ENCODE peak calls at places on chromosomes 1 and 21, in five cellular contexts. P is breast epithelium, U is GM12878, E is HCT116, B is Panc1. C is an unnamed sample.

GRCh38 chr1:175481126-175482071 is 262.0 kb downstream of the TNR start:
- DNase-seq in E (no peak), P (no peak), U (no peak), B (peak; percentile 18), C (no peak)

GRCh38 chr21:46083271-46084040 is 14.5 kb upstream of the COL6A2 start:
- DNase-seq in U (no peak), E (no peak), P (no peak), B (no peak), C (no peak)

GRCh38 chr1:54234284-54234683 is 34.3 kb downstream of the MRPL37 start:
- DNase-seq in U (no peak), E (no peak), B (no peak), P (no peak), C (no peak)

GRCh38 chr21:38439957-38440356 is 58.3 kb downstream of the ERG start:
- DNase-seq in E (no peak), U (no peak), B (no peak), P (no peak), C (no peak)

GRCh38 chr1:51564124-51564523 is 45.1 kb upstream of the EPS15 start:
- DNase-seq in P (no peak), U (no peak), B (no peak), E (no peak), C (no peak)

GRCh38 chr1:109935451-109935900 is 24.8 kb downstream of the CSF1 start:
- DNase-seq in B (no peak), P (no peak), U (no peak), E (no peak), C (no peak)

GRCh38 chr1:60152886-60153285 is 79.3 kb upstream of the C1orf87 start:
- DNase-seq in U (no peak), B (no peak), P (no peak), E (no peak), C (no peak)

GRCh38 chr1:94863919-94864318 is 43.8 kb downstream of the SLC44A3 start:
- DNase-seq in P (no peak), E (peak; percentile 78), B (peak; percentile 38), U (no peak), C (no peak)

GRCh38 chr1:153333902-153334301 is 14.7 kb downstream of the PGLYRP4 start:
- DNase-seq in U (no peak), E (no peak), P (no peak), B (no peak), C (no peak)

GRCh38 chr1:55542901-55543504 is 327.8 kb upstream of the USP24 start:
- DNase-seq in U (no peak), P (no peak), E (no peak), B (no peak), C (no peak)

GRCh38 chr21:43935711-43936110 is 70.7 kb downstream of the AGPAT3 start:
- DNase-seq in P (no peak), B (no peak), U (no peak), E (no peak), C (no peak)

GRCh38 chr1:68188644-68189340 is 43.5 kb downstream of the WLS start:
- DNase-seq in E (no peak), U (no peak), P (no peak), B (no peak), C (no peak)

GRCh38 chr1:41490911-41491310 is 6.4 kb upstream of the EDN2 start:
- DNase-seq in B (no peak), P (no peak), E (no peak), U (no peak), C (no peak)

GRCh38 chr1:202958544-202959275 is 598 bp upstream of the ADIPOR1 start:
- DNase-seq in P (no peak), B (no peak), E (no peak), U (no peak), C (no peak)

GRCh38 chr1:181033799-181034391 is at the start of gene MR1:
- DNase-seq in U (peak; percentile 92), P (no peak), B (peak; percentile 76), E (peak; percentile 81), C (peak; percentile 72)

GRCh38 chr1:234538930-234539649 is 60.1 kb upstream of the TARBP1 start:
- DNase-seq in B (no peak), E (no peak), U (no peak), P (no peak), C (no peak)
- H3K27ac ChIP-seq in B (no peak overlapping the region), E (no peak overlapping the region), U (no peak overlapping the region), P (peak overlapping the region; percentile 98), C (no peak overlapping the region)

DNA sequence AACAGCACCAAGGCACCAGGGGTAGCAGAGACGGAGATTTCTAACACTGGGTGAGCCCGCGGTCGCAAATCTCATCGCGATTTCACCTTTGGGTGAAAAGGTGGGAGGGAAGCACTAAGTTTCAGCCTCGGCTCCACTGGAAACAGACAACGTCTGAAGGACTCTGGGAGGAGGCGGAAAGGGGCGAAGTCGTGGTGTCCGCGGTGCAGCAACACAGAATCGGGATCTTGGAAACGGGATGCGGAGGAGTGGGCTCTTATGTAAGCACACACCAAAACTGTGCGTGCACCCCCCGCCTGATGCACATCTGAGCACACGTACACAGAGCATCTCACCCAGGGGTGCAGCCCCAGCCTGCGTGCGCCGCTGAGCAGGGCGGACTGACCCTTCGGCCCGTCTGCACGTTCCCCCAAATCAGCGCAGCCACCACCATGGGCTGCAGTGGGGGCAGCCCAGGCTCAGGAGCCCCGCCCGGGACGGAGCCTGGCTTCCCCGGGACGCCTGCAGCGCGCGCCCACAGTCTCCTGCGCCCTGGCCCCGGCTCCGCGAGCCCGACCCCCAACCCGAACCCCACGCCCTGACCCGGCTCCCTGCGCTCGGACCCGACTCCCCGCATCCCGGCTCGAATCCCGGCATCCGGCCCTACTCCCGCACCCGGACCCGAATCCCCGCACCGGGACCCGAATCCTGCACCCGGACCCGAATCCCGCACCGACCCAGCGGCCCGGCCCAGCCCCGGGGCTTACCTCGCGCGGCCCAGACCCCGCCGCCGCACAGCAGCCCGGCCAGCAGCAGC is 670 bp downstream of the CLSTN1 start:
- DNase-seq in P (no peak), E (no peak), U (no peak), B (no peak), C (no peak)
- TF ChIP-seq POLR2AphosphoS5 in P (no peak), E (no peak), U (no peak), B (no peak), C (no peak)

DNA sequence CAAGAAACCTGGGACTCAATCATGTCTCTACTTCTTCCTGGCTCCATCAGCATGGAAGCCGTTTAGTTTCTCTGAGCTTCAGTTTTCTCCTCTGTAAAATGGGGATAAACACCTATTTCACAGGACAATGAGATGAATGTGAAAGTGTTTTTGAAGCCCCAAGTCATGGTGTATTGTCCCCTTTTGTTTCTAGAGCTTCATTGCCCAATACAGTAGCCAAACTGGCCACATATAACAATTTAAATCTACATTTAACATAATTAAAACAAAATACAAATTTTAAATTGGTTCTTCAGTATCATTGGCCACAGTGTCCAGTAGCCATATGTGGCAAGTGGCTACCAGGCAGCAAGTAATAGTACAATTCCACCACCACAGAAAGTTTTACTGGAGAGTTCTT is 2.3 kb upstream of the EFCAB14 start:
- DNase-seq in U (no peak), P (no peak), E (no peak), B (no peak), C (no peak)
- H3K27ac ChIP-seq in U (no peak overlapping the region), P (no peak overlapping the region), E (no peak overlapping the region), B (peak overlapping the region; percentile 7), C (no peak overlapping the region)

GRCh38 chr1:157700711-157701110 is at the start of gene FCRL3:
- DNase-seq in B (no peak), U (no peak), E (no peak), P (no peak), C (no peak)
- TF ChIP-seq POLR2AphosphoS5 in B (no peak), U (no peak), E (no peak), P (no peak), C (no peak)

DNA sequence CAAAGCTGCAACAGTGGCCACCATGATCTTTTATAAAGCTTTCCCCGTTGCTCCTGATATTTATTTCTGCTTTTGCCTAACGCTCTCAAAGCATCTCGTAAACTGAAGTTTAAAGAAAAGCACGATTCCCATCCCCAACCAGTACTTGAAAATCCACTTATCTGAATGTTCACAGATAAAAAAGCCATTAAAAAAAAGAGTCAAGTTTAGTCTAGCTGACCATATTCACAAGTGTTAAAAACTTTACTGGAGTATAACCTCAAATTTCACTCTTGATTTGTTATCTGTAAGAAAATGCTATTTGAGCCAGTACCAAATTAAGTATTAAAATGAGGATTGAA is 34.6 kb upstream of the SLC45A3 start:
- DNase-seq in U (no peak), P (no peak), B (no peak), E (no peak), C (no peak)
- H3K27ac ChIP-seq in U (no peak overlapping the region), P (no peak overlapping the region), B (no peak overlapping the region), E (no peak overlapping the region), C (peak overlapping the region; percentile 73)

DNA sequence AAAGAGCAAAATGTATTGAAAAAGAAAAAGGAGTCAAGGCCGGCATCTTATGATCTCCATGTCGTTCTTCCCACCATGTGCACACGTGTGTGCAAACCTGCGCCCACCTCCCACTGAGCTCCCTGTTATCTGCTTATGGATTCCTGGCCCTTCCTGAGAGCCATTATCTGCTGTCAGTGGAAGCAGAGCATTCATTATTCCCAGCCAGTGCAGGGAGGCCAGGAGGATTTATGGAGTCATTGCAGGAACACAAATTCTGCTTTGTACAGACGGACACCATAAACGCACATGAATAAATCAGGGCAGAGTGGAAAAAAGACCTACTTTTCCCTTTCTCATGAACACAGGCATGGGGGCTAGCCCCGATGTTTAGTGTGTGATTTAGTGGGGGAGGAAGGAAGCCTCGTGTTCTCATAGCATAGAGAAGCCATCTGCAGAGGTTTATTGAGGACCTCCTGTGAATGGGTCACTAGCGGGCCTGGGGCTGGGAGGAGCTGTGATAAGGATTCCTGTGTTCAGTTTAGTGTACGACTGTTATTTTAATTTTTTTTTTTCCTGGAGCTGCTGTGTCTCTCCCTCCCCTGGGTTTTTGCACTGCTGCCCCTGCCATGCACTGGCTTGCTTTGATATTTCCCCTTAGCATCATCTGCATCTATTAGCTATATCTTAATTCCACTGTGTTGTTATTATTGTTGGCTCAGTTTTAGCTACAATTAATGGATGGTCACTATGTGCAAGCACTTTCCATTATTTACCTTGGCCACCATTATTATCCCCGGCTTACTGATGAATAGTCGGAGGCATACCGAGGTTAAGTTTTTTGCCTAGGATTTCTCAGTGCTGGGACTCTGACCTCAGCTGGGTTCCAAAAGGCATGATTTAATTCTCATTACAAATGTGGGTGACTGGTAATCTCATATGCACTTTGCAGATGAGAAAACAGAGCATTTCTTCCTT is 32.9 kb downstream of the HUNK start:
- DNase-seq in P (no peak), U (no peak), B (no peak), E (no peak), C (no peak)
- TF ChIP-seq POLR2AphosphoS5 in P (no peak), U (no peak), B (no peak), E (no peak), C (no peak)

DNA sequence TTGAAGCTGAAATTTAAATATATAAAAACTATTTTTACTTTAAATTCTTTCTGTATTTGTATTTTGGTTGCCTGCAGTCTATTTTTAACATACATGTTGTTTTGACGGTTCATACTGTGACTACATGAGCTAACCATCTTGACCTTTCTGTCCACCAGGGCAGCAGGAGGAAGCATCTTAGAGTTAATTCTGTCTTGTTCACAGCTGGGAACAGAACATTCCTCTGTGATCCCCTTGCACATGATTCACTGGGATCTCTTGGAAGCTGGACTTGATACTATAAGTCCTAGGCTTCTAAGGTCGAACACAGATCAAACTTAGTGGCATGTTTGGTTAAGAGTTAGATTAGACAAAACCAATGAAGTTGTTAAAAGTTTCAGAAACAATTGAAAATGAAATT is 99.7 kb downstream of the NFIA start:
- DNase-seq in B (no peak), U (no peak), E (no peak), P (no peak), C (no peak)
- H3K27ac ChIP-seq in B (no peak overlapping the region), U (no peak overlapping the region), E (no peak overlapping the region), P (no peak overlapping the region), C (no peak overlapping the region)

C was measured in SK-N-MC.